ENCODE peak calls at places on chromosomes 12 and 14, in seven cellular contexts. V, E, B, N, J, Z and F are unnamed samples.

GRCh38 chr14:70789361-70789760 is 20.0 kb downstream of the MAP3K9 start:
- DNase-seq in V (peak; percentile 50), E (peak; percentile 26), B (peak; percentile 70), N (peak; percentile 8), J (peak; percentile 78), Z (peak; percentile 64), F (peak; percentile 26)

GRCh38 chr14:68652433-68652690 is 140.5 kb downstream of the ZFP36L1 start:
- DNase-seq in V (no peak), E (no peak), B (no peak), N (no peak), J (no peak), Z (no peak), F (no peak)

GRCh38 chr12:27176765-27177164 is 67.3 kb upstream of the STK38L start:
- DNase-seq in V (peak; percentile 94), E (no peak), B (peak; percentile 80), N (no peak), J (peak; percentile 79), Z (no peak), F (peak; percentile 69)

GRCh38 chr14:53850714-53851296 is 105.8 kb downstream of the BMP4 start:
- DNase-seq in V (peak; percentile 59), E (no peak), B (peak; percentile 39), N (no peak), J (peak; percentile 82), Z (no peak), F (peak; percentile 50)

GRCh38 chr14:23352506-23353432 is at the start of gene SLC22A17:
- DNase-seq in V (peak; percentile 84), E (peak; percentile 64), B (peak; percentile 92), N (peak; percentile 72), J (peak; percentile 89), Z (peak; percentile 94), F (peak; percentile 91)

GRCh38 chr14:21098134-21098891 is at the start of gene ZNF219:
- DNase-seq in V (peak; percentile 43), E (peak; percentile 79), B (peak; percentile 27), N (peak; percentile 47), J (peak; percentile 48), Z (peak; percentile 84), F (peak; percentile 40)

GRCh38 chr14:36212987-36213386 is 36.5 kb upstream of the PTCSC3 start:
- DNase-seq in V (no peak), E (no peak), B (no peak), N (no peak), J (no peak), Z (no peak), F (no peak)

GRCh38 chr12:120684523-120684932 is 2.4 kb upstream of the MLEC start:
- DNase-seq in V (peak; percentile 78), E (no peak), B (peak; percentile 26), N (no peak), J (no peak), Z (peak; percentile 79), F (peak; percentile 75)

GRCh38 chr12:131264625-131265024 is 310.9 kb downstream of the ADGRD1 start:
- DNase-seq in V (no peak), E (no peak), B (no peak), N (no peak), J (no peak), Z (no peak), F (no peak)

GRCh38 chr12:55681142-55682077 is 26.3 kb downstream of the ITGA7 start:
- DNase-seq in V (peak; percentile 65), E (peak; percentile 88), B (peak; percentile 51), N (no peak), J (peak; percentile 71), Z (peak; percentile 65), F (peak; percentile 20)

GRCh38 chr12:26939192-26939832 is 1.0 kb downstream of the FGFR1OP2 start:
- DNase-seq in V (peak; percentile 45), E (no peak), B (peak; percentile 31), N (no peak), J (peak; percentile 15), Z (no peak), F (no peak)

GRCh38 chr14:101475468-101476257 is 85.6 kb upstream of the DIO3 start:
- DNase-seq in V (peak; percentile 60), E (no peak), B (peak; percentile 81), N (peak; percentile 57), J (peak; percentile 74), Z (peak; percentile 67), F (peak; percentile 87)

GRCh38 chr12:38056701-38057689 is 259.6 kb upstream of the ALG10B start:
- DNase-seq in V (no peak), E (no peak), B (no peak), N (no peak), J (no peak), Z (no peak), F (no peak)

GRCh38 chr12:31235868-31236395 is 90.0 kb downstream of the SINHCAF start:
- DNase-seq in V (no peak), E (no peak), B (no peak), N (no peak), J (no peak), Z (no peak), F (no peak)

GRCh38 chr12:75488553-75488952 is 8.0 kb downstream of the GLIPR1 start:
- DNase-seq in V (peak; percentile 71), E (peak; percentile 30), B (peak; percentile 56), N (no peak), J (peak; percentile 45), Z (peak; percentile 66), F (no peak)

GRCh38 chr14:81144811-81145598 is 75.8 kb downstream of the GTF2A1 start:
- DNase-seq in V (no peak), E (no peak), B (no peak), N (no peak), J (peak; percentile 15), Z (no peak), F (peak; percentile 24)

GRCh38 chr12:49388682-49389081 is 21.4 kb downstream of the SPATS2 start:
- DNase-seq in V (no peak), E (no peak), B (no peak), N (no peak), J (no peak), Z (no peak), F (no peak)

DNA sequence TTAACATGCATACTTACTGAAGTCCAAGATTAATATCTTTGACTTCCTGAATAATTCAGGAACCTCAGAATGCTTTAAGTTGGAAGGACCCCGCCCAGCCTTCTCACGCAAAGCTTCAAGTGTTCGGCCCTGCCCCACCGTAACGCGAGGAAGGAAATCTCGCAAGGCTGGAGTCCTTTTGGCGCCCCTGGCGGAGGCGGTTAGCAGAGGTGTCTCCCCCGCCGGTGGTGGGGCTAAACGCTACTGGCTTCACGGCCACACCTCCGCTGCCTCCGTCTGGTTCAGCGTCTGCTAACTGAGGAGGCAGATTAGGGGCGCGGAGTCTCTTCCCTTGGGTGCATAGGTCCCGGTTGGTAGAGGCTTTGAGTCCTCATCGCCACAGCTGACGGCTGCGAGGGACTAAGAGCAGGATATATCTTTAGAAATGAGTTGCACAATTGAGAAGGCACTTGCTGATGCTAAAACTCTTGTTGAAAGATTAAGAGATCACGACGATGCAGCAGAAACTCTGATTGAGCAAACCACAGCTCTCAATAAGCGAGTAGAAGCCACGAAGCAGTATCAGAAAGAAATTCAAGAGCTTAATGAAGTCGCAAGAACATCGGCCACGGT is 21.9 kb downstream of the SPATS2 start:
- DNase-seq in V (no peak), E (peak; percentile 21), B (no peak), N (no peak), J (no peak), Z (no peak), F (peak; percentile 21)
- H3K4me3 ChIP-seq in V (no peak overlapping the region), E (no peak overlapping the region), B (no peak overlapping the region), N (no peak overlapping the region), J (no peak overlapping the region), Z (no peak overlapping the region), F (no peak overlapping the region)

DNA sequence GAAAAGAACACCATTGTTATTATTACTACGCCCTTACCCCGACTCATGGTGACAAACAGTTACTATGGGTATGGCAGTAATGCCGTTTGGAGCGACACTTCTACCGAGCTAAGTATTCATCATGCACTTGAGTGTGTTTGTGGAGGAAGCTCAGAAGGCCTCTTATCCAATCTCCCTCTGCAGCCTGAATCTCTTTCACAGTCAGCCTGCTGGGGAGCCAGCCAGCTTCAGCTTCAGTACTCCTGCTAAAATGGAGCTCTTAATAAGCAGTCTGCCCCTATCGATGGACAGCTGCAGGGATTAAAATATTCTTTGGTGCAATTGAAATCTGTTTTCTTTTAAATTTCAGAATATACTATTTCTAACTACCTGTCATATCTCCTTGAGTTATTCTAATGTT is 24.7 kb upstream of the ATP5MC2 start:
- DNase-seq in V (no peak), E (no peak), B (no peak), N (no peak), J (peak; percentile 12), Z (no peak), F (no peak)
- TF ChIP-seq CTCF in V (no peak), E (no peak), B (no peak), N (no peak), J (no peak), Z (no peak), F (no peak)

DNA sequence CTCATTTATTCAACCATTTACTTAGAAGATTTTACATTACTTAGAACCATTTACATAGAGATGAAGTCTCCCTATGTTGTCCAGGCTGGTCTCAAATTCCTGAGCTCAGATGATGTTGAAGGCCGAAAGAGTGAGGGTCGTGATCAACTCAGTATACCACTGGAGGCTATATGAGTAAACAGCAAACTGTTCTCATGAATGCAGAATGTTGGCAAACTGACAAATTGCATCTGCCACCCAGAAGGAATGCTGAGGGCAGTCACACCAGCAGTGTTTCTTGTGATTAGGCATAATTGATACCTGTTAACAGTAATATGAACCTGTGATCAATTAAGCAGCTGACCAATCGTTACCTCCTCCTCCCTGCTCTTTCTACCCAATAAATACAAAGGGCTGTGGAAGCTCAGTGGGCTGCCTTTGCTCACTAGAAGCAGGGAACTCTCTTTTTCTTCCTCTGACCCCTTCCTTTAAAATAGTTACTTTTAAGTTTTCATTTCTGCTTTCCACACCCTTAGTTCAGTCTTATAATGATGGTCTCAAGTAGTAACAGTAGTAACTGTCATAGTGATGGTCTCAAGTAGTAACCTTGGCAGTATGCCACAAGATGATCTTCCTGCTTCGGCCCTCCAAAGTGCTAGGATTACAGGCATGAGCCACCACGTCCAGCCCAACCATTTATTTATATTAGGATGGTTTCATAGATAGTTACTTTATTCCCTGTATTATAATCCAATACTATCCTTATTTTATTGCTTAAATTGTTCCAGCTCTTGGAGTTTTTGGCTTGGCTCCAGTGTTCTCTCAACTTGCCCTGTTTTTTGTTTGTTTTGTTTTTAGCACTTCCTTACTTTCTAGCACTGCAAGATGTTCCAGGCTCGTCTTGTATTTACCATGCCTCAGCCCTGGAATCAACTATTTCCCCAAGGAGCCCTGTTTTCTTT is 25.8 kb downstream of the LIMA1 start:
- DNase-seq in V (peak; percentile 59), E (peak; percentile 75), B (peak; percentile 64), N (peak; percentile 88), J (peak; percentile 56), Z (no peak), F (peak; percentile 84)
- H3K4me3 ChIP-seq in V (no peak overlapping the region), E (no peak overlapping the region), B (no peak overlapping the region), N (no peak overlapping the region), J (no peak overlapping the region), Z (no peak overlapping the region), F (no peak overlapping the region)

GRCh38 chr14:45658917-45659299 is 405.9 kb upstream of the MIS18BP1 start:
- DNase-seq in V (no peak), E (no peak), B (no peak), N (no peak), J (no peak), Z (no peak), F (no peak)

DNA sequence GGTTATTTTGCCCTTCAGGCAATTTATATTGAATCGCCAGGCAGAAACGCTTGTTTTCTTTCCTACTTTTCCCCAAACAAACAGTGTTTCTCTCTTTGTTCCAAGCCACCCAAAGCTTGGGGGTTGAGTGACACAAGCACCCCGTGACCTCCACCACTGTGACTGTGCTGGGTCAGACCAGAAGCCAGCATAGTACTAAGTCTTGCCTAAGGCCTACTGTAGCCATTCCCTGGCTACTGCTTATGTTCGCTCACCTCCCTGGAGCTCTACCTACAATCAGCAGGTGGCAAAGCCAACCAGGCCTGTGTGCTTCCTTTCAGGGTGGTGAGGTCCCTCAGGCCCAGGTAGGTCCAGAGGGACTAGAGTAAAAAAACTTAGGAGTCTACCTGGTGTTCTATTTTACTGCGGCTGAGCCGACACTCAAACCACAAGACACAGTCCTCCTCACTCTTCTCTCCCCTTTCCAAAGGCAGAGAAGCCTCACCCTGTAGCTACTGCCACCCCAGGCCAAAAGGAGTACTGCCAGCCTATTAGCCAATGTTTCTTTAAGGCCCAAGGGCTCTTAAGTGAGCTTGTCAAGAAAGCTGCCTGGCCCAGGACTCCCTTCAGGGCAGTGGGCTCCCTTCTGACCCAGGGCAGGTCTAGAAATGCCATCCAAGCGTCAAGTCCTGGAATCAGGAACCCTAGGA is 411.8 kb upstream of the MIS18BP1 start:
- DNase-seq in V (no peak), E (no peak), B (no peak), N (no peak), J (no peak), Z (no peak), F (no peak)
- TF ChIP-seq CTCF in V (peak; percentile 17), E (no peak), B (no peak), N (no peak), J (no peak), Z (no peak), F (no peak)